ENCODE peak calls at places on chromosomes 6 and 20, in five cellular contexts. One of them, this sample, is unnamed.

GRCh38 chr6:152543519-152543918 is 93.6 kb downstream of the SYNE1 start:
- DNase-seq in HFFc6: no peak
- DNase-seq in progenitor cell of endocrine pancreas: no peak
- DNase-seq in endothelial cell: no peak
- DNase-seq in cardiac muscle cell: no peak
- DNase-seq in this sample: no peak

GRCh38 chr20:29298271-29298590 is 1959.2 kb upstream of the DEFB115 start:
- DNase-seq in HFFc6: no peak
- DNase-seq in progenitor cell of endocrine pancreas: no peak
- DNase-seq in endothelial cell: no peak
- DNase-seq in cardiac muscle cell: no peak
- DNase-seq in this sample: no peak

GRCh38 chr6:151999194-151999593 is 191.7 kb downstream of the ESR1 start:
- DNase-seq in HFFc6: peak
- DNase-seq in progenitor cell of endocrine pancreas: no peak
- DNase-seq in endothelial cell: no peak
- DNase-seq in cardiac muscle cell: no peak
- DNase-seq in this sample: no peak

GRCh38 chr20:46575794-46576495 is 25.5 kb upstream of the OCSTAMP start:
- DNase-seq in HFFc6: no peak
- DNase-seq in progenitor cell of endocrine pancreas: no peak
- DNase-seq in endothelial cell: no peak
- DNase-seq in cardiac muscle cell: no peak
- DNase-seq in this sample: no peak

GRCh38 chr20:10558635-10559187 is 115.1 kb downstream of the JAG1 start:
- DNase-seq in HFFc6: peak
- DNase-seq in progenitor cell of endocrine pancreas: no peak
- DNase-seq in endothelial cell: no peak
- DNase-seq in cardiac muscle cell: peak
- DNase-seq in this sample: no peak

GRCh38 chr20:11454966-11455799 is 462.5 kb upstream of the BTBD3 start:
- DNase-seq in HFFc6: peak
- DNase-seq in progenitor cell of endocrine pancreas: no peak
- DNase-seq in endothelial cell: peak
- DNase-seq in cardiac muscle cell: peak
- DNase-seq in this sample: peak

GRCh38 chr6:27505209-27506027 is 32.5 kb upstream of the ZNF184 start:
- DNase-seq in HFFc6: peak
- DNase-seq in progenitor cell of endocrine pancreas: no peak
- DNase-seq in endothelial cell: peak
- DNase-seq in cardiac muscle cell: peak
- DNase-seq in this sample: peak

GRCh38 chr6:30720738-30721197 is 616 bp downstream of the TUBB start:
- DNase-seq in HFFc6: no peak
- DNase-seq in progenitor cell of endocrine pancreas: peak
- DNase-seq in endothelial cell: peak
- DNase-seq in cardiac muscle cell: peak
- DNase-seq in this sample: peak

GRCh38 chr6:81997091-81997926 is 244.8 kb upstream of the TENT5A start:
- DNase-seq in HFFc6: peak
- DNase-seq in progenitor cell of endocrine pancreas: no peak
- DNase-seq in endothelial cell: no peak
- DNase-seq in cardiac muscle cell: peak
- DNase-seq in this sample: no peak

GRCh38 chr6:9140861-9141534 is 705.7 kb upstream of the SLC35B3 start:
- DNase-seq in HFFc6: peak
- DNase-seq in progenitor cell of endocrine pancreas: no peak
- DNase-seq in endothelial cell: no peak
- DNase-seq in cardiac muscle cell: no peak
- DNase-seq in this sample: no peak

GRCh38 chr20:23889775-23890187 is 10.2 kb upstream of the CST5 start:
- DNase-seq in HFFc6: peak
- DNase-seq in progenitor cell of endocrine pancreas: peak
- DNase-seq in endothelial cell: peak
- DNase-seq in cardiac muscle cell: peak
- DNase-seq in this sample: peak

GRCh38 chr20:64110411-64111068 is 3.2 kb upstream of the NPBWR2 start:
- DNase-seq in HFFc6: no peak
- DNase-seq in progenitor cell of endocrine pancreas: no peak
- DNase-seq in endothelial cell: no peak
- DNase-seq in cardiac muscle cell: no peak
- DNase-seq in this sample: no peak

GRCh38 chr6:156395276-156395675 is 381.9 kb upstream of the ARID1B start:
- DNase-seq in HFFc6: no peak
- DNase-seq in progenitor cell of endocrine pancreas: no peak
- DNase-seq in endothelial cell: no peak
- DNase-seq in cardiac muscle cell: no peak
- DNase-seq in this sample: no peak

GRCh38 chr6:79888587-79888986 is 58.8 kb downstream of the ELOVL4 start:
- DNase-seq in HFFc6: no peak
- DNase-seq in progenitor cell of endocrine pancreas: no peak
- DNase-seq in endothelial cell: no peak
- DNase-seq in cardiac muscle cell: no peak
- DNase-seq in this sample: no peak

GRCh38 chr6:83849610-83850009 is 3.5 kb upstream of the RIPPLY2 start:
- DNase-seq in HFFc6: no peak
- DNase-seq in progenitor cell of endocrine pancreas: no peak
- DNase-seq in endothelial cell: no peak
- DNase-seq in cardiac muscle cell: no peak
- DNase-seq in this sample: no peak

GRCh38 chr6:93059911-93060310 is 359.4 kb downstream of the EPHA7 start:
- DNase-seq in HFFc6: no peak
- DNase-seq in progenitor cell of endocrine pancreas: no peak
- DNase-seq in endothelial cell: no peak
- DNase-seq in cardiac muscle cell: no peak
- DNase-seq in this sample: no peak

GRCh38 chr20:44477151-44477550 is 1.5 kb downstream of the TTPAL start:
- DNase-seq in HFFc6: no peak
- DNase-seq in progenitor cell of endocrine pancreas: no peak
- DNase-seq in endothelial cell: no peak
- DNase-seq in cardiac muscle cell: no peak
- DNase-seq in this sample: no peak

GRCh38 chr6:63821442-63821841 is 185.8 kb downstream of the PHF3 start:
- DNase-seq in HFFc6: no peak
- DNase-seq in progenitor cell of endocrine pancreas: no peak
- DNase-seq in endothelial cell: no peak
- DNase-seq in cardiac muscle cell: no peak
- DNase-seq in this sample: no peak

GRCh38 chr20:25469558-25469957 is 62.1 kb downstream of the GINS1 start:
- DNase-seq in HFFc6: no peak
- DNase-seq in progenitor cell of endocrine pancreas: no peak
- DNase-seq in endothelial cell: no peak
- DNase-seq in cardiac muscle cell: no peak
- DNase-seq in this sample: no peak

GRCh38 chr6:37547564-37548061 is 47.9 kb upstream of the CCDC167 start:
- DNase-seq in HFFc6: peak
- DNase-seq in progenitor cell of endocrine pancreas: no peak
- DNase-seq in endothelial cell: no peak
- DNase-seq in cardiac muscle cell: peak
- DNase-seq in this sample: no peak

GRCh38 chr6:158323561-158323958 is 11.3 kb downstream of the TULP4 start:
- DNase-seq in HFFc6: no peak
- DNase-seq in progenitor cell of endocrine pancreas: no peak
- DNase-seq in endothelial cell: no peak
- DNase-seq in cardiac muscle cell: no peak
- DNase-seq in this sample: no peak

GRCh38 chr6:150586850-150587359 is 12.8 kb upstream of the PLEKHG1 start:
- DNase-seq in HFFc6: no peak
- DNase-seq in progenitor cell of endocrine pancreas: no peak
- DNase-seq in endothelial cell: no peak
- DNase-seq in cardiac muscle cell: no peak
- DNase-seq in this sample: no peak

GRCh38 chr6:30260036-30260504 is 46.9 kb upstream of the TRIM26 start:
- DNase-seq in HFFc6: no peak
- DNase-seq in progenitor cell of endocrine pancreas: peak
- DNase-seq in endothelial cell: no peak
- DNase-seq in cardiac muscle cell: peak
- DNase-seq in this sample: no peak

GRCh38 chr6:131923356-131923755 is 27.8 kb downstream of the CCN2 start:
- DNase-seq in HFFc6: peak
- DNase-seq in progenitor cell of endocrine pancreas: peak
- DNase-seq in endothelial cell: peak
- DNase-seq in cardiac muscle cell: peak
- DNase-seq in this sample: peak

GRCh38 chr6:166515072-166515810 is 71.2 kb downstream of the RAMACL start:
- DNase-seq in HFFc6: peak
- DNase-seq in progenitor cell of endocrine pancreas: no peak
- DNase-seq in endothelial cell: no peak
- DNase-seq in cardiac muscle cell: peak
- DNase-seq in this sample: no peak

GRCh38 chr6:166511316-166511715 is 75.2 kb downstream of the RAMACL start:
- DNase-seq in HFFc6: no peak
- DNase-seq in progenitor cell of endocrine pancreas: no peak
- DNase-seq in endothelial cell: no peak
- DNase-seq in cardiac muscle cell: no peak
- DNase-seq in this sample: no peak

GRCh38 chr6:166514196-166514595 is 72.3 kb downstream of the RAMACL start:
- DNase-seq in HFFc6: no peak
- DNase-seq in progenitor cell of endocrine pancreas: no peak
- DNase-seq in endothelial cell: no peak
- DNase-seq in cardiac muscle cell: no peak
- DNase-seq in this sample: no peak

GRCh38 chr6:166509193-166509592 is 77.3 kb downstream of the RAMACL start:
- DNase-seq in HFFc6: no peak
- DNase-seq in progenitor cell of endocrine pancreas: no peak
- DNase-seq in endothelial cell: no peak
- DNase-seq in cardiac muscle cell: no peak
- DNase-seq in this sample: no peak

DNA sequence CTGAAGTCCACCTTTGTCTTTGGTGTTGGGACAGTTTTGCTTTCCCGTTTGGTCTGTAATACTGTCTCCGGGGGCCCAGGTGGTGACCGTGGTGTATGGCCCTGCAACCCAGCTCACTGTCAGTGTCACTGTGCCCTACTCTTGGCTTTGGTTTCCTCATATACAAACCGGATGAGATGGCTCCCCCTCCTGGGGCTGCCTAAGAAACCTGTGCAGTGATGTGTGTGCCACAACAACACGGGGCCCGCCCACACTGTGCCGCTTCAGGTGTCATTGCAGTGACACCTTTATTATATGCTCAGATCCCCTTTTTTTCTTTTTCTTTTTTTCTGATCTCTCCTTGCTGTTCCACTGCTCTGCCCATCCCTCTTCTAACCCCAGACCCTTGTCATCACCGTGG is 73.9 kb downstream of the RAMACL start:
- DNase-seq in HFFc6: no peak
- DNase-seq in progenitor cell of endocrine pancreas: no peak
- DNase-seq in endothelial cell: no peak
- DNase-seq in cardiac muscle cell: no peak
- DNase-seq in this sample: no peak
- TF ChIP-seq CTCF in HFFc6: peak
- TF ChIP-seq CTCF in progenitor cell of endocrine pancreas: no peak
- TF ChIP-seq CTCF in endothelial cell: no peak
- TF ChIP-seq CTCF in cardiac muscle cell: no peak
- TF ChIP-seq CTCF in this sample: no peak

DNA sequence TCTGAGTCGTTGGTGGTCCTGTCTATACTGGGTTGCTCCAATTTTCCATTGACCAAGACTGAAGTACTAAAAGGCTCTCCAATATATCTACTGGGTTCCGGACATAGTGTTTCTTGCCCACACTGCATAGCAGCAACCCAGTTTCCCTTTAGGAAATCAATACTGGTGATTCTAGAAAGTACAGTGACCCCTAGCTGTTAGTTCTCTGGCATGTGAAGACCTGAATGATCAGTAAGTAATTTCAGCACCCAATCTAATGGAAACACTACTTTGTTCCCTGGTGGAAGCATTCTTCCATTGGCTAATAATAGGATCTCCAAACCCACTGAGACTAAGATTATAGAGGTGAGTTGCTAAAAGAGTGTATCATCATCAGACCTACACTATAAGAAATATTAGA is 40.8 kb upstream of the STMND1 start:
- DNase-seq in HFFc6: no peak
- DNase-seq in progenitor cell of endocrine pancreas: no peak
- DNase-seq in endothelial cell: no peak
- DNase-seq in cardiac muscle cell: no peak
- DNase-seq in this sample: no peak
- TF ChIP-seq CTCF in HFFc6: no peak
- TF ChIP-seq CTCF in progenitor cell of endocrine pancreas: no peak
- TF ChIP-seq CTCF in endothelial cell: no peak
- TF ChIP-seq CTCF in cardiac muscle cell: no peak
- TF ChIP-seq CTCF in this sample: no peak

GRCh38 chr6:170200458-170200891 is 90.4 kb downstream of the DLL1 start:
- DNase-seq in HFFc6: no peak
- DNase-seq in progenitor cell of endocrine pancreas: no peak
- DNase-seq in endothelial cell: no peak
- DNase-seq in cardiac muscle cell: peak
- DNase-seq in this sample: no peak

GRCh38 chr6:170203212-170203611 is 87.7 kb downstream of the DLL1 start:
- DNase-seq in HFFc6: no peak
- DNase-seq in progenitor cell of endocrine pancreas: no peak
- DNase-seq in endothelial cell: no peak
- DNase-seq in cardiac muscle cell: no peak
- DNase-seq in this sample: no peak

GRCh38 chr6:170199716-170200115 is 91.2 kb downstream of the DLL1 start:
- DNase-seq in HFFc6: no peak
- DNase-seq in progenitor cell of endocrine pancreas: no peak
- DNase-seq in endothelial cell: no peak
- DNase-seq in cardiac muscle cell: no peak
- DNase-seq in this sample: no peak

GRCh38 chr6:170202416-170203135 is 88.3 kb downstream of the DLL1 start:
- DNase-seq in HFFc6: no peak
- DNase-seq in progenitor cell of endocrine pancreas: no peak
- DNase-seq in endothelial cell: no peak
- DNase-seq in cardiac muscle cell: no peak
- DNase-seq in this sample: no peak

DNA sequence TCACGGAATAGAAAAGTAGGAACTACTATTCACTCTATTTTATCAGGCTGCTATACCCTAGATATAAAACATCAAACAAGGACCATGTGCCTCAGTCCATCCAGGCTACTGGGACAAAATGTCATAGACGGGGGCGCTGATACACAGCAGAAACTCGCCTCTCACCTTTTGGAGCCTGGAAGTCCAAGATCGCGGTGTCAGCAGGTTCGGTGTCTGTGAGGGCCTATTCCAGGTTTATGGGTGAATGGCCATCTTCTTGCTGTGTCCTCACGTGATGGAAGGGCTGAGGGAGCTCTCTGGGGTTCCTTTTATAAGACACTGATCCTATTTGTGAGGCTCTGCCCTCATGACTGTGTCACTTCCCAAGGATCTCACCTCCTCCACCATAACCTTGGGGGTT is 89.5 kb downstream of the DLL1 start:
- DNase-seq in HFFc6: no peak
- DNase-seq in progenitor cell of endocrine pancreas: no peak
- DNase-seq in endothelial cell: no peak
- DNase-seq in cardiac muscle cell: no peak
- DNase-seq in this sample: no peak
- TF ChIP-seq CTCF in HFFc6: no peak
- TF ChIP-seq CTCF in progenitor cell of endocrine pancreas: no peak
- TF ChIP-seq CTCF in endothelial cell: no peak
- TF ChIP-seq CTCF in cardiac muscle cell: no peak
- TF ChIP-seq CTCF in this sample: no peak

GRCh38 chr20:18041462-18041861 is 16.3 kb downstream of the OVOL2 start:
- DNase-seq in HFFc6: no peak
- DNase-seq in progenitor cell of endocrine pancreas: no peak
- DNase-seq in endothelial cell: no peak
- DNase-seq in cardiac muscle cell: no peak
- DNase-seq in this sample: no peak
- TF ChIP-seq CTCF in HFFc6: no peak
- TF ChIP-seq CTCF in progenitor cell of endocrine pancreas: no peak
- TF ChIP-seq CTCF in endothelial cell: no peak
- TF ChIP-seq CTCF in cardiac muscle cell: no peak
- TF ChIP-seq CTCF in this sample: no peak

This sample was measured in nephron progenitor cell.